ENCODE peak calls at places on chromosomes 13 and 19, in six cellular contexts. K, L, M, H, N and D are unnamed samples.

GRCh38 chr19:43778651-43779050 is 2.1 kb downstream of the KCNN4 start:
- DNase-seq in K (no peak), L (no peak), M (no peak), H (no peak), N (no peak), D (no peak)

GRCh38 chr13:110272227-110272626 is 34.7 kb downstream of the COL4A1 start:
- DNase-seq in K (no peak), L (no peak), M (no peak), H (no peak), N (no peak), D (no peak)

GRCh38 chr19:7650148-7650547 is 13.2 kb downstream of the STXBP2 start:
- DNase-seq in K (no peak), L (no peak), M (no peak), H (no peak), N (no peak), D (no peak)

GRCh38 chr13:110480161-110480560 is 81.4 kb downstream of the RAB20 start:
- DNase-seq in K (no peak), L (no peak), M (no peak), H (no peak), N (no peak), D (no peak)

GRCh38 chr19:33904681-33905080 is 108.0 kb downstream of the KCTD15 start:
- DNase-seq in K (peak), L (peak), M (no peak), H (no peak), N (peak), D (peak)

GRCh38 chr19:16258440-16258903 is 60.8 kb downstream of the AP1M1 start:
- DNase-seq in K (no peak), L (no peak), M (no peak), H (no peak), N (no peak), D (no peak)

GRCh38 chr19:33724021-33724722 is 72.5 kb upstream of the KCTD15 start:
- DNase-seq in K (no peak), L (no peak), M (no peak), H (no peak), N (no peak), D (no peak)

GRCh38 chr19:39407644-39408391 is 1.2 kb downstream of the ZFP36 start:
- DNase-seq in K (no peak), L (no peak), M (no peak), H (no peak), N (no peak), D (peak)

GRCh38 chr13:19058566-19058965 is 123.1 kb downstream of the TUBA3C start:
- DNase-seq in K (no peak), L (no peak), M (no peak), H (no peak), N (no peak), D (no peak)

GRCh38 chr13:112693831-112694497 is 4.1 kb downstream of the ATP11A start:
- DNase-seq in K (no peak), L (no peak), M (no peak), H (peak), N (no peak), D (no peak)

GRCh38 chr13:112254061-112254818 is 121.9 kb upstream of the SPACA7 start:
- DNase-seq in K (no peak), L (no peak), M (no peak), H (no peak), N (no peak), D (no peak)